ENCODE peak calls at places on chromosomes 5 and 9, in seven cellular contexts. One of them, this sample, is unnamed.

GRCh38 chr9:78898239-78898638 is 601.3 kb downstream of the PSAT1 start:
- DNase-seq in SK-MEL-5: no peak
- DNase-seq in ELR: peak; percentile 33
- DNase-seq in astrocyte of the spinal cord: no peak
- DNase-seq in left ventricle myocardium inferior: no peak
- DNase-seq in naive thymus-derived CD8-positive, alpha-beta T cell: no peak
- DNase-seq in stimulated activated naive CD8-positive, alpha-beta T cell treated with anti-CD3 and anti-CD28 coated beads, Interleukin-15, amount 100 ng/mL, for 72 hours: no peak
- DNase-seq in this sample: peak; percentile 54

GRCh38 chr9:5186416-5187169 is 1.2 kb upstream of the INSL6 start:
- DNase-seq in SK-MEL-5: peak; percentile 71
- DNase-seq in ELR: peak; percentile 71
- DNase-seq in astrocyte of the spinal cord: peak; percentile 63
- DNase-seq in left ventricle myocardium inferior: no peak
- DNase-seq in naive thymus-derived CD8-positive, alpha-beta T cell: peak; percentile 59
- DNase-seq in stimulated activated naive CD8-positive, alpha-beta T cell treated with anti-CD3 and anti-CD28 coated beads, Interleukin-15, amount 100 ng/mL, for 72 hours: peak; percentile 42
- DNase-seq in this sample: peak; percentile 62

GRCh38 chr9:34744295-34745221 is 34.6 kb upstream of the CCL21 start:
- DNase-seq in SK-MEL-5: no peak
- DNase-seq in ELR: peak; percentile 43
- DNase-seq in astrocyte of the spinal cord: peak; percentile 13
- DNase-seq in left ventricle myocardium inferior: peak; percentile 40
- DNase-seq in naive thymus-derived CD8-positive, alpha-beta T cell: no peak
- DNase-seq in stimulated activated naive CD8-positive, alpha-beta T cell treated with anti-CD3 and anti-CD28 coated beads, Interleukin-15, amount 100 ng/mL, for 72 hours: no peak
- DNase-seq in this sample: peak; percentile 31

GRCh38 chr9:1979815-1980367 is 35.3 kb upstream of the SMARCA2 start:
- DNase-seq in SK-MEL-5: no peak
- DNase-seq in ELR: peak; percentile 30
- DNase-seq in astrocyte of the spinal cord: peak; percentile 73
- DNase-seq in left ventricle myocardium inferior: peak; percentile 15
- DNase-seq in naive thymus-derived CD8-positive, alpha-beta T cell: no peak
- DNase-seq in stimulated activated naive CD8-positive, alpha-beta T cell treated with anti-CD3 and anti-CD28 coated beads, Interleukin-15, amount 100 ng/mL, for 72 hours: no peak
- DNase-seq in this sample: peak; percentile 85

GRCh38 chr9:84761137-84761808 is 91.7 kb downstream of the NTRK2 start:
- DNase-seq in SK-MEL-5: no peak
- DNase-seq in ELR: no peak
- DNase-seq in astrocyte of the spinal cord: no peak
- DNase-seq in left ventricle myocardium inferior: no peak
- DNase-seq in naive thymus-derived CD8-positive, alpha-beta T cell: no peak
- DNase-seq in stimulated activated naive CD8-positive, alpha-beta T cell treated with anti-CD3 and anti-CD28 coated beads, Interleukin-15, amount 100 ng/mL, for 72 hours: no peak
- DNase-seq in this sample: no peak

GRCh38 chr9:129328357-129329103 is 150.5 kb upstream of the IER5L start:
- DNase-seq in SK-MEL-5: no peak
- DNase-seq in ELR: no peak
- DNase-seq in astrocyte of the spinal cord: no peak
- DNase-seq in left ventricle myocardium inferior: no peak
- DNase-seq in naive thymus-derived CD8-positive, alpha-beta T cell: peak; percentile 30
- DNase-seq in stimulated activated naive CD8-positive, alpha-beta T cell treated with anti-CD3 and anti-CD28 coated beads, Interleukin-15, amount 100 ng/mL, for 72 hours: no peak
- DNase-seq in this sample: no peak

GRCh38 chr9:81031422-81032029 is 657.8 kb downstream of the TLE1 start:
- DNase-seq in SK-MEL-5: no peak
- DNase-seq in ELR: no peak
- DNase-seq in astrocyte of the spinal cord: peak; percentile 14
- DNase-seq in left ventricle myocardium inferior: no peak
- DNase-seq in naive thymus-derived CD8-positive, alpha-beta T cell: no peak
- DNase-seq in stimulated activated naive CD8-positive, alpha-beta T cell treated with anti-CD3 and anti-CD28 coated beads, Interleukin-15, amount 100 ng/mL, for 72 hours: no peak
- DNase-seq in this sample: peak; percentile 48

GRCh38 chr5:154606675-154607321 is 128.8 kb upstream of the HAND1 start:
- DNase-seq in SK-MEL-5: no peak
- DNase-seq in ELR: no peak
- DNase-seq in astrocyte of the spinal cord: no peak
- DNase-seq in left ventricle myocardium inferior: no peak
- DNase-seq in naive thymus-derived CD8-positive, alpha-beta T cell: no peak
- DNase-seq in stimulated activated naive CD8-positive, alpha-beta T cell treated with anti-CD3 and anti-CD28 coated beads, Interleukin-15, amount 100 ng/mL, for 72 hours: no peak
- DNase-seq in this sample: no peak

GRCh38 chr5:14399054-14399657 is 182.4 kb upstream of the OTULINL start:
- DNase-seq in SK-MEL-5: peak; percentile 82
- DNase-seq in ELR: peak; percentile 81
- DNase-seq in astrocyte of the spinal cord: peak; percentile 86
- DNase-seq in left ventricle myocardium inferior: no peak
- DNase-seq in naive thymus-derived CD8-positive, alpha-beta T cell: peak; percentile 32
- DNase-seq in stimulated activated naive CD8-positive, alpha-beta T cell treated with anti-CD3 and anti-CD28 coated beads, Interleukin-15, amount 100 ng/mL, for 72 hours: peak; percentile 32
- DNase-seq in this sample: peak; percentile 77

GRCh38 chr9:76403352-76403751 is 9.1 kb upstream of the RFK start:
- DNase-seq in SK-MEL-5: peak; percentile 78
- DNase-seq in ELR: peak; percentile 85
- DNase-seq in astrocyte of the spinal cord: peak; percentile 83
- DNase-seq in left ventricle myocardium inferior: no peak
- DNase-seq in naive thymus-derived CD8-positive, alpha-beta T cell: no peak
- DNase-seq in stimulated activated naive CD8-positive, alpha-beta T cell treated with anti-CD3 and anti-CD28 coated beads, Interleukin-15, amount 100 ng/mL, for 72 hours: peak; percentile 24
- DNase-seq in this sample: peak; percentile 91

GRCh38 chr5:110077147-110077546 is 387.4 kb downstream of the MAN2A1 start:
- DNase-seq in SK-MEL-5: no peak
- DNase-seq in ELR: no peak
- DNase-seq in astrocyte of the spinal cord: no peak
- DNase-seq in left ventricle myocardium inferior: no peak
- DNase-seq in naive thymus-derived CD8-positive, alpha-beta T cell: no peak
- DNase-seq in stimulated activated naive CD8-positive, alpha-beta T cell treated with anti-CD3 and anti-CD28 coated beads, Interleukin-15, amount 100 ng/mL, for 72 hours: no peak
- DNase-seq in this sample: no peak

GRCh38 chr9:93223241-93224180 is 39.6 kb downstream of the WNK2 start:
- DNase-seq in SK-MEL-5: no peak
- DNase-seq in ELR: peak; percentile 73
- DNase-seq in astrocyte of the spinal cord: peak; percentile 57
- DNase-seq in left ventricle myocardium inferior: no peak
- DNase-seq in naive thymus-derived CD8-positive, alpha-beta T cell: no peak
- DNase-seq in stimulated activated naive CD8-positive, alpha-beta T cell treated with anti-CD3 and anti-CD28 coated beads, Interleukin-15, amount 100 ng/mL, for 72 hours: no peak
- DNase-seq in this sample: peak; percentile 96

GRCh38 chr5:85814596-85814995 is 803.1 kb upstream of the COX7C start:
- DNase-seq in SK-MEL-5: no peak
- DNase-seq in ELR: no peak
- DNase-seq in astrocyte of the spinal cord: peak; percentile 1
- DNase-seq in left ventricle myocardium inferior: no peak
- DNase-seq in naive thymus-derived CD8-positive, alpha-beta T cell: no peak
- DNase-seq in stimulated activated naive CD8-positive, alpha-beta T cell treated with anti-CD3 and anti-CD28 coated beads, Interleukin-15, amount 100 ng/mL, for 72 hours: no peak
- DNase-seq in this sample: no peak

GRCh38 chr5:174327317-174327864 is 281.9 kb downstream of the NSG2 start:
- DNase-seq in SK-MEL-5: peak; percentile 75
- DNase-seq in ELR: peak; percentile 72
- DNase-seq in astrocyte of the spinal cord: peak; percentile 65
- DNase-seq in left ventricle myocardium inferior: peak; percentile 56
- DNase-seq in naive thymus-derived CD8-positive, alpha-beta T cell: no peak
- DNase-seq in stimulated activated naive CD8-positive, alpha-beta T cell treated with anti-CD3 and anti-CD28 coated beads, Interleukin-15, amount 100 ng/mL, for 72 hours: peak; percentile 47
- DNase-seq in this sample: peak; percentile 88

GRCh38 chr9:137493163-137494103 is 34.3 kb upstream of the NSMF start:
- DNase-seq in SK-MEL-5: no peak
- DNase-seq in ELR: no peak
- DNase-seq in astrocyte of the spinal cord: no peak
- DNase-seq in left ventricle myocardium inferior: no peak
- DNase-seq in naive thymus-derived CD8-positive, alpha-beta T cell: no peak
- DNase-seq in stimulated activated naive CD8-positive, alpha-beta T cell treated with anti-CD3 and anti-CD28 coated beads, Interleukin-15, amount 100 ng/mL, for 72 hours: no peak
- DNase-seq in this sample: peak; percentile 50

GRCh38 chr5:139668924-139669680 is 21.0 kb downstream of the CXXC5 start:
- DNase-seq in SK-MEL-5: no peak
- DNase-seq in ELR: no peak
- DNase-seq in astrocyte of the spinal cord: no peak
- DNase-seq in left ventricle myocardium inferior: no peak
- DNase-seq in naive thymus-derived CD8-positive, alpha-beta T cell: no peak
- DNase-seq in stimulated activated naive CD8-positive, alpha-beta T cell treated with anti-CD3 and anti-CD28 coated beads, Interleukin-15, amount 100 ng/mL, for 72 hours: no peak
- DNase-seq in this sample: no peak

GRCh38 chr5:142486020-142486419 is 161.2 kb upstream of the SPRY4 start:
- DNase-seq in SK-MEL-5: no peak
- DNase-seq in ELR: no peak
- DNase-seq in astrocyte of the spinal cord: no peak
- DNase-seq in left ventricle myocardium inferior: no peak
- DNase-seq in naive thymus-derived CD8-positive, alpha-beta T cell: no peak
- DNase-seq in stimulated activated naive CD8-positive, alpha-beta T cell treated with anti-CD3 and anti-CD28 coated beads, Interleukin-15, amount 100 ng/mL, for 72 hours: no peak
- DNase-seq in this sample: no peak

GRCh38 chr5:180872419-180872818 is 11.3 kb upstream of the ZFP62 start:
- DNase-seq in SK-MEL-5: no peak
- DNase-seq in ELR: no peak
- DNase-seq in astrocyte of the spinal cord: no peak
- DNase-seq in left ventricle myocardium inferior: no peak
- DNase-seq in naive thymus-derived CD8-positive, alpha-beta T cell: no peak
- DNase-seq in stimulated activated naive CD8-positive, alpha-beta T cell treated with anti-CD3 and anti-CD28 coated beads, Interleukin-15, amount 100 ng/mL, for 72 hours: no peak
- DNase-seq in this sample: no peak

GRCh38 chr5:14256026-14256690 is 113.0 kb downstream of the TRIO start:
- DNase-seq in SK-MEL-5: no peak
- DNase-seq in ELR: no peak
- DNase-seq in astrocyte of the spinal cord: no peak
- DNase-seq in left ventricle myocardium inferior: no peak
- DNase-seq in naive thymus-derived CD8-positive, alpha-beta T cell: no peak
- DNase-seq in stimulated activated naive CD8-positive, alpha-beta T cell treated with anti-CD3 and anti-CD28 coated beads, Interleukin-15, amount 100 ng/mL, for 72 hours: no peak
- DNase-seq in this sample: no peak

GRCh38 chr9:89849096-89849495 is 244.3 kb downstream of the GADD45G start:
- DNase-seq in SK-MEL-5: no peak
- DNase-seq in ELR: no peak
- DNase-seq in astrocyte of the spinal cord: no peak
- DNase-seq in left ventricle myocardium inferior: no peak
- DNase-seq in naive thymus-derived CD8-positive, alpha-beta T cell: no peak
- DNase-seq in stimulated activated naive CD8-positive, alpha-beta T cell treated with anti-CD3 and anti-CD28 coated beads, Interleukin-15, amount 100 ng/mL, for 72 hours: no peak
- DNase-seq in this sample: no peak

GRCh38 chr5:1974081-1974480 is 91.4 kb upstream of the IRX4 start:
- DNase-seq in SK-MEL-5: no peak
- DNase-seq in ELR: no peak
- DNase-seq in astrocyte of the spinal cord: no peak
- DNase-seq in left ventricle myocardium inferior: no peak
- DNase-seq in naive thymus-derived CD8-positive, alpha-beta T cell: no peak
- DNase-seq in stimulated activated naive CD8-positive, alpha-beta T cell treated with anti-CD3 and anti-CD28 coated beads, Interleukin-15, amount 100 ng/mL, for 72 hours: no peak
- DNase-seq in this sample: no peak

GRCh38 chr5:126461838-126462237 is 38.6 kb downstream of the GRAMD2B start:
- DNase-seq in SK-MEL-5: no peak
- DNase-seq in ELR: no peak
- DNase-seq in astrocyte of the spinal cord: no peak
- DNase-seq in left ventricle myocardium inferior: no peak
- DNase-seq in naive thymus-derived CD8-positive, alpha-beta T cell: no peak
- DNase-seq in stimulated activated naive CD8-positive, alpha-beta T cell treated with anti-CD3 and anti-CD28 coated beads, Interleukin-15, amount 100 ng/mL, for 72 hours: no peak
- DNase-seq in this sample: no peak

GRCh38 chr9:12667892-12668291 is 25.3 kb upstream of the TYRP1 start:
- DNase-seq in SK-MEL-5: peak; percentile 79
- DNase-seq in ELR: no peak
- DNase-seq in astrocyte of the spinal cord: no peak
- DNase-seq in left ventricle myocardium inferior: no peak
- DNase-seq in naive thymus-derived CD8-positive, alpha-beta T cell: no peak
- DNase-seq in stimulated activated naive CD8-positive, alpha-beta T cell treated with anti-CD3 and anti-CD28 coated beads, Interleukin-15, amount 100 ng/mL, for 72 hours: no peak
- DNase-seq in this sample: peak; percentile 46